ENCODE peak calls at places on chromosomes 3 and 15, in six cellular contexts. P is A673, V is ovary, D is cardiac muscle cell, L is A549, Z is foreskin fibroblast. B is an unnamed sample.

GRCh38 chr3:65268411-65268810 is 580.6 kb upstream of the ADAMTS9 start:
- DNase-seq in P (no peak), V (no peak), D (peak; percentile 5), L (no peak), Z (no peak), B (peak; percentile 8)

GRCh38 chr15:71362556-71362955 is 247.3 kb downstream of the THSD4 start:
- DNase-seq in P (no peak), V (no peak), D (no peak), L (no peak), Z (no peak), B (no peak)

GRCh38 chr3:30042274-30042859 is 564.0 kb upstream of the TGFBR2 start:
- DNase-seq in P (peak; percentile 93), V (peak; percentile 30), D (peak; percentile 87), L (peak; percentile 80), Z (peak; percentile 65), B (peak; percentile 45)

GRCh38 chr3:194326192-194327029 is 24.7 kb downstream of the CPN2 start:
- DNase-seq in P (no peak), V (no peak), D (peak; percentile 46), L (peak; percentile 57), Z (no peak), B (no peak)

GRCh38 chr15:73633991-73634495 is 854 bp upstream of the NPTN start:
- DNase-seq in P (no peak), V (no peak), D (peak; percentile 90), L (peak; percentile 69), Z (peak; percentile 89), B (peak; percentile 86)

GRCh38 chr15:58269455-58270414 is 131.6 kb downstream of the AQP9 start:
- DNase-seq in P (peak; percentile 79), V (no peak), D (peak; percentile 80), L (peak; percentile 71), Z (peak; percentile 43), B (peak; percentile 5)

GRCh38 chr3:12451960-12452359 is 32.3 kb upstream of the TSEN2 start:
- DNase-seq in P (no peak), V (no peak), D (no peak), L (no peak), Z (no peak), B (no peak)

GRCh38 chr3:157066335-157067071 is 93.4 kb downstream of the CCNL1 start:
- DNase-seq in P (no peak), V (no peak), D (peak; percentile 76), L (no peak), Z (no peak), B (peak; percentile 86)

GRCh38 chr3:24595801-24596200 is 101.2 kb upstream of the THRB start:
- DNase-seq in P (no peak), V (no peak), D (no peak), L (peak; percentile 13), Z (no peak), B (peak; percentile 5)

GRCh38 chr3:24596626-24597025 is 102.0 kb upstream of the THRB start:
- DNase-seq in P (no peak), V (no peak), D (no peak), L (no peak), Z (no peak), B (no peak)

GRCh38 chr3:24601500-24601899 is 106.8 kb upstream of the THRB start:
- DNase-seq in P (no peak), V (no peak), D (no peak), L (no peak), Z (no peak), B (no peak)

GRCh38 chr3:24604215-24604614 is 109.6 kb upstream of the THRB start:
- DNase-seq in P (no peak), V (no peak), D (no peak), L (no peak), Z (no peak), B (no peak)

DNA sequence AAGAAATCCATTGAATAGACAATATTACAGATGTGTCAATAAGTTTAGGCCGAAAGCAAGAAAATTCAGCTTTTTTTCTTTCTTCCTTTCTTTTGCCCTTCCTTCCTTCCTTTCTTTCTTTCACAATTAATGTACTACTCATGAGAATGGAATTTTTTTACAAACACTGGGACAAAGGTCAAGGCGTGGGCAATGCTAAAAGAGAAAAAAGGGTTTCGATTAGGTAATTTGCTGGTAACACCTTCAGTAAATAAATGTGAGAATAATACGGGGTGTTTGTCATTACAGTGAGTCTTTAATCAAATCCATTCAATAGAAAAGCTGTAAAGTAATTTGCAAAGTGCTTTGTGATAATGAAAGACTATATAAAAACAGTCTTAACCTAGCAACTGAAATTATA is 104.0 kb upstream of the THRB start:
- DNase-seq in P (no peak), V (no peak), D (peak; percentile 64), L (peak; percentile 28), Z (no peak), B (no peak)
- H3K4me3 ChIP-seq in P (no peak overlapping the region), V (no peak overlapping the region), D (no peak overlapping the region), L (no peak overlapping the region), Z (no peak overlapping the region), B (no peak overlapping the region)

DNA sequence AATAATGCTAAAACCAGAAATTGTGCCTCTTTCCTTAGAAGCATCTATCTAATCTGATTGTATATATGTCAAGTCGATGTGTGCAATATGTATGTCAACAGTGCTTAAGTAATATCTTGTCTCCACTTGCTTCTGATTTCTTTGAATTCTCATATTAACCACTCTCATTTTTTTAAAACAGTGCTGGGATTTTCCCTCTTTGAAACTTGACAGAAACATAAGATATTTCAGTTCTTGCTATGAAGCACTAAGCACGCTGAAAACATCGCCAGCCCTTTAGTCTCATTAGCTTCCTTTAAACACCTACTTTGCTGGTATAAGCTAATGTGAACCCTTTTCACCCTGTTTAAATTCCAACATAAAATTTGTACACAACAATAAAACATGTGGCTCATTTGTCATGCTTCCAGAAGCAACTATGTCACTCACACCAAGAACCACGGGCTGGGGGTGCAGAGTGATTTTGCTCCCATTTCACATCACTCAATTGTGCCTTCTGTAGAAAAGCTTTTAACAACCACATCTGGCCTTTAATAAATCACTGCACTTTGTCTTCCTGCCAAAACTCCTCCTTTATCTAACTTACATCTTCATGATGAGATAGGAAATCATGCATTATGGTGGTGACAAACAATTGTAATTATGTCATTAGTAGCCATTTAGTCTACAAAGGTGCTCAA is 185.2 kb downstream of the FOXP1 start:
- DNase-seq in P (peak; percentile 68), V (no peak), D (no peak), L (no peak), Z (no peak), B (no peak)
- H3K4me3 ChIP-seq in P (no peak overlapping the region), V (no peak overlapping the region), D (no peak overlapping the region), L (no peak overlapping the region), Z (no peak overlapping the region), B (no peak overlapping the region)

GRCh38 chr3:5428607-5429516 is 241.4 kb downstream of the EDEM1 start:
- DNase-seq in P (peak; percentile 19), V (no peak), D (no peak), L (no peak), Z (no peak), B (no peak)
- H3K4me3 ChIP-seq in P (no peak overlapping the region), V (no peak overlapping the region), D (no peak overlapping the region), L (no peak overlapping the region), Z (no peak overlapping the region), B (no peak overlapping the region)

GRCh38 chr15:31360843-31361763 is 34.5 kb downstream of the KLF13 start:
- DNase-seq in P (no peak), V (no peak), D (no peak), L (no peak), Z (no peak), B (no peak)

GRCh38 chr15:31362121-31362520 is 35.5 kb downstream of the KLF13 start:
- DNase-seq in P (no peak), V (no peak), D (no peak), L (no peak), Z (no peak), B (no peak)

GRCh38 chr15:31360158-31360561 is 33.5 kb downstream of the KLF13 start:
- DNase-seq in P (no peak), V (no peak), D (no peak), L (no peak), Z (no peak), B (no peak)

GRCh38 chr15:31362886-31363285 is 36.3 kb downstream of the KLF13 start:
- DNase-seq in P (no peak), V (no peak), D (no peak), L (no peak), Z (no peak), B (no peak)

GRCh38 chr15:31361764-31362120 is 35.1 kb downstream of the KLF13 start:
- DNase-seq in P (no peak), V (no peak), D (peak; percentile 24), L (peak; percentile 18), Z (no peak), B (no peak)
- H3K4me3 ChIP-seq in P (no peak overlapping the region), V (no peak overlapping the region), D (no peak overlapping the region), L (no peak overlapping the region), Z (no peak overlapping the region), B (no peak overlapping the region)

GRCh38 chr3:58337190-58337589 is 4.5 kb downstream of the PXK start:
- DNase-seq in P (no peak), V (no peak), D (no peak), L (no peak), Z (no peak), B (no peak)

GRCh38 chr3:58333206-58334012 is 717 bp downstream of the PXK start:
- DNase-seq in P (no peak), V (peak; percentile 56), D (peak; percentile 29), L (peak; percentile 13), Z (no peak), B (no peak)

GRCh38 chr3:58336135-58336882 is 3.6 kb downstream of the PXK start:
- DNase-seq in P (no peak), V (no peak), D (peak; percentile 48), L (no peak), Z (peak; percentile 92), B (peak; percentile 88)

GRCh38 chr3:58334013-58334321 is 1.3 kb downstream of the PXK start:
- DNase-seq in P (no peak), V (no peak), D (no peak), L (no peak), Z (no peak), B (no peak)

DNA sequence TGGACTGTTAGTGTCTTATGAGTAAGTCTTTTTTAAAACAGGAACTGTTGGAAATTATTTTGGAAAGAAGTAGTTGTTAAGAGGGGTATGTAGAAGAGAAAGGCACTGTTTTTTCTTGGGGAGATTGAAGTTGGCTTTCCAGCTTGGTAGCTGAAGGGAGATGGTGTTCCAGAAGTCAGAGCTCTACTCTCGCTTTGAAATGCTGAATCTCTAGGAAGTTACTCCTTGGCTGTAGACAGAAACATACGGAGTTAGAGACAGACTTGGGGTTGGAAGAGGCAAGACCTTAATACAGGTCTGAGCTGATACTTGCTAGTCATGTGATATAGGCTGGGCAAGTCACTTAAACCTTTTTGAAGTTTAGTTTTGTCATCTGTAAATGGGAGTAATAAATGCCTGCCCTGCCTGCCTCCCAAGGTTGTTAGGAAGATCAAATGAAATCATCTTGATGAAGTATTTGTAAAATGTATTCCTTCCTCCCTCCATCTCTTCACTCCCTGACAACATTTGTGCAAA is 2.8 kb downstream of the PXK start:
- DNase-seq in P (no peak), V (no peak), D (no peak), L (no peak), Z (no peak), B (no peak)
- H3K4me3 ChIP-seq in P (no peak overlapping the region), V (peak overlapping the region; percentile 26), D (no peak overlapping the region), L (no peak overlapping the region), Z (peak overlapping the region; percentile 89), B (peak overlapping the region; percentile 33)